ENCODE peak calls at places on chromosomes 16 and 17, in six cellular contexts. A, D, C, K, T and E are unnamed samples.

GRCh38 chr16:71880176-71880575 is 3.8 kb downstream of the ZNF821 start:
- DNase-seq in A (no peak), D (no peak), C (no peak), K (no peak), T (no peak), E (no peak)

GRCh38 chr16:82621796-82622195 is 5.0 kb upstream of the CDH13 start:
- DNase-seq in A (no peak), D (no peak), C (no peak), K (no peak), T (no peak), E (no peak)

GRCh38 chr17:151886-152859 is 14.8 kb downstream of the SCGB1C2 start:
- DNase-seq in A (no peak), D (no peak), C (peak; percentile 15), K (no peak), T (no peak), E (no peak)

GRCh38 chr16:65833171-65833871 is 533.2 kb upstream of the CDH5 start:
- DNase-seq in A (no peak), D (no peak), C (no peak), K (peak; percentile 19), T (peak; percentile 36), E (peak; percentile 29)

GRCh38 chr16:46859719-46860152 is 24.4 kb upstream of the GPT2 start:
- DNase-seq in A (no peak), D (peak; percentile 59), C (peak; percentile 73), K (no peak), T (no peak), E (no peak)

GRCh38 chr17:62599964-62600657 is 27.4 kb upstream of the MRC2 start:
- DNase-seq in A (no peak), D (no peak), C (no peak), K (no peak), T (no peak), E (no peak)

GRCh38 chr17:73200476-73200875 is 7.6 kb downstream of the COG1 start:
- DNase-seq in A (no peak), D (no peak), C (no peak), K (no peak), T (no peak), E (no peak)

GRCh38 chr16:7103056-7103455 is 229.6 kb upstream of the RBFOX1 start:
- DNase-seq in A (no peak), D (no peak), C (no peak), K (no peak), T (no peak), E (no peak)

GRCh38 chr16:87678618-87679017 is 76.3 kb downstream of the JPH3 start:
- DNase-seq in A (no peak), D (no peak), C (peak; percentile 19), K (no peak), T (no peak), E (no peak)

GRCh38 chr16:75702247-75702646 is 986 bp upstream of the DUXB start:
- DNase-seq in A (no peak), D (no peak), C (no peak), K (no peak), T (no peak), E (no peak)

GRCh38 chr16:66298006-66298405 is 68.5 kb upstream of the CDH5 start:
- DNase-seq in A (no peak), D (no peak), C (no peak), K (no peak), T (no peak), E (no peak)

GRCh38 chr16:13994239-13995106 is 74.5 kb downstream of the ERCC4 start:
- DNase-seq in A (peak; percentile 60), D (no peak), C (peak; percentile 28), K (no peak), T (no peak), E (no peak)

GRCh38 chr16:58913456-58913855 is 179.3 kb upstream of the GOT2 start:
- DNase-seq in A (no peak), D (no peak), C (no peak), K (no peak), T (no peak), E (no peak)

GRCh38 chr16:86828653-86829052 is 250.3 kb downstream of the FOXL1 start:
- DNase-seq in A (no peak), D (no peak), C (no peak), K (no peak), T (no peak), E (no peak)

GRCh38 chr17:78355701-78356100 is 4.2 kb downstream of the SOCS3 start:
- DNase-seq in A (no peak), D (no peak), C (no peak), K (no peak), T (no peak), E (no peak)

GRCh38 chr17:8918811-8919210 is 46.7 kb downstream of the PIK3R5 start:
- DNase-seq in A (no peak), D (no peak), C (no peak), K (no peak), T (no peak), E (no peak)

GRCh38 chr17:273994-274832 is 78.4 kb downstream of the RPH3AL start:
- DNase-seq in A (peak; percentile 15), D (no peak), C (no peak), K (no peak), T (no peak), E (no peak)

GRCh38 chr17:41895617-41896016 is 23.1 kb downstream of the ACLY start:
- DNase-seq in A (peak; percentile 26), D (no peak), C (no peak), K (peak; percentile 67), T (peak; percentile 26), E (peak; percentile 44)

GRCh38 chr17:313911-314613 is 38.5 kb downstream of the RPH3AL start:
- DNase-seq in A (no peak), D (no peak), C (no peak), K (no peak), T (no peak), E (no peak)

GRCh38 chr17:71919181-71919580 is 201.6 kb upstream of the SOX9 start:
- DNase-seq in A (no peak), D (no peak), C (no peak), K (no peak), T (peak; percentile 7), E (no peak)

GRCh38 chr17:27430882-27431491 is 25.3 kb upstream of the KSR1 start:
- DNase-seq in A (no peak), D (peak; percentile 28), C (peak; percentile 74), K (peak; percentile 34), T (no peak), E (peak; percentile 35)

GRCh38 chr17:45243750-45244149 is 18.1 kb downstream of the SPATA32 start:
- DNase-seq in A (no peak), D (peak; percentile 82), C (no peak), K (no peak), T (no peak), E (no peak)

GRCh38 chr16:85418978-85419491 is 194.1 kb upstream of the GSE1 start:
- DNase-seq in A (peak; percentile 13), D (peak; percentile 7), C (no peak), K (no peak), T (no peak), E (peak; percentile 14)

GRCh38 chr16:3475604-3476375 is 19.5 kb downstream of the C16orf90 start:
- DNase-seq in A (no peak), D (peak; percentile 77), C (no peak), K (no peak), T (no peak), E (no peak)

GRCh38 chr16:55042556-55043432 is 112.1 kb downstream of the IRX5 start:
- DNase-seq in A (no peak), D (no peak), C (no peak), K (no peak), T (no peak), E (no peak)

GRCh38 chr16:62135903-62136302 is 99.7 kb upstream of the CDH8 start:
- DNase-seq in A (no peak), D (no peak), C (no peak), K (no peak), T (no peak), E (no peak)

GRCh38 chr16:68645494-68646388 is 631 bp downstream of the CDH3 start:
- DNase-seq in A (no peak), D (no peak), C (no peak), K (peak; percentile 31), T (no peak), E (peak; percentile 14)

GRCh38 chr16:27324851-27325301 is 11.1 kb downstream of the IL4R start:
- DNase-seq in A (no peak), D (peak; percentile 32), C (no peak), K (no peak), T (no peak), E (no peak)

GRCh38 chr16:49495596-49496355 is 122.2 kb downstream of the C16orf78 start:
- DNase-seq in A (no peak), D (no peak), C (no peak), K (no peak), T (no peak), E (no peak)

GRCh38 chr17:45908935-45909334 is 14.6 kb downstream of the MAPT start:
- DNase-seq in A (no peak), D (no peak), C (no peak), K (no peak), T (no peak), E (no peak)

GRCh38 chr17:253091-253846 is 71.8 kb upstream of the DOC2B start:
- DNase-seq in A (peak; percentile 11), D (peak; percentile 3), C (no peak), K (peak; percentile 8), T (no peak), E (no peak)

GRCh38 chr17:18217412-18218015 is 7.9 kb upstream of the LLGL1 start:
- DNase-seq in A (peak; percentile 74), D (peak; percentile 82), C (peak; percentile 63), K (peak; percentile 71), T (peak; percentile 86), E (peak; percentile 80)

GRCh38 chr17:31593806-31594205 is 202.3 kb downstream of the RAB11FIP4 start:
- DNase-seq in A (peak; percentile 40), D (no peak), C (no peak), K (no peak), T (no peak), E (no peak)

GRCh38 chr16:67551091-67551490 is 11.2 kb upstream of the CTCF start:
- DNase-seq in A (no peak), D (no peak), C (no peak), K (no peak), T (no peak), E (no peak)
- H3K4me1 ChIP-seq in A (peaks cover 42% of the 10 kb centered on the region), D (peaks cover 19% of the 10 kb centered on the region), C (peaks cover 36% of the 10 kb centered on the region), K (peaks cover 12% of the 10 kb centered on the region), T (peaks cover 9% of the 10 kb centered on the region), E (peaks cover 28% of the 10 kb centered on the region)

GRCh38 chr17:81345211-81346089 is 49.8 kb upstream of the BAHCC1 start:
- DNase-seq in A (peak; percentile 88), D (peak; percentile 89), C (peak; percentile 86), K (peak; percentile 88), T (peak; percentile 66), E (peak; percentile 94)
- TF ChIP-seq POLR2A in A (no peak), D (peak; percentile 94), C (peak; percentile 56), K (peak; percentile 39), T (peak; percentile 49), E (peak; percentile 79)

DNA sequence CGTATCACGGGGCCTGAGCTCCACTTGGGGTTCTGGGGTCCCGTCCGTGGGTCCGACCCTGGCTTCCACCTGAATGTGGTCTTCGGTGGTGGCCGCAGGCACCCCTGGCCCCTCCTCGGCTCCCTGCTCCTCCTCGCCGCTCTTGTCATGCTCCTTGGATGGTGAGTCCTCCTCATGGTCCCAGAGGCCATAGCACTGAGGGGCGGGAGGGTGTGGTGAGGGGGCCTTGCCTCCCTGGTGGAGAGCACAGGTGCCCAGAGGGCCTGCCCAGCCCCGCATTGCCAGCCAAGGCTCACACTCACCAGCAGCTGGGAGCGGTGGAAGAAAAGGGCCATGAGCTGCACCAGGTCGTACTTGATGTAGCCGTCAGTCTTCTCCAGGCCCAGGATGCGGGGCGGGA is 14.9 kb downstream of the CTU2 start:
- DNase-seq in A (no peak), D (no peak), C (no peak), K (no peak), T (no peak), E (no peak)
- H3K27me3 ChIP-seq in A (no peaks in the 10 kb centered on the region), D (no peaks in the 10 kb centered on the region), C (no peaks in the 10 kb centered on the region), K (no peaks in the 10 kb centered on the region), T (no peaks in the 10 kb centered on the region), E (no peaks in the 10 kb centered on the region)

GRCh38 chr17:67335245-67335835 is 31.0 kb downstream of the PSMD12 start:
- DNase-seq in A (no peak), D (no peak), C (no peak), K (no peak), T (no peak), E (no peak)
- H3K4me1 ChIP-seq in A (no peaks in the 10 kb centered on the region), D (no peaks in the 10 kb centered on the region), C (peaks cover 10% of the 10 kb centered on the region), K (no peaks in the 10 kb centered on the region), T (no peaks in the 10 kb centered on the region), E (no peaks in the 10 kb centered on the region)